ENCODE peak calls at places on chromosomes 6 and 20, in five cellular contexts. F, B, O, X and S are unnamed samples.

GRCh38 chr6:156776470-156776840 is 723 bp upstream of the ARID1B start:
- DNase-seq in B (no peak), X (no peak), F (no peak), O (peak), S (no peak)

GRCh38 chr20:59810376-59811187 is 122.9 kb downstream of the SYCP2 start:
- DNase-seq in X (no peak), O (no peak), B (peak), F (peak), S (no peak)

GRCh38 chr20:46327557-46327956 is 19.3 kb upstream of the CDH22 start:
- DNase-seq in B (no peak), O (no peak), X (no peak), F (no peak), S (no peak)

GRCh38 chr6:55886185-55886836 is 10.9 kb upstream of the BMP5 start:
- DNase-seq in O (no peak), X (no peak), F (no peak), B (no peak), S (no peak)

GRCh38 chr6:170024940-170025339 is 265.9 kb downstream of the DLL1 start:
- DNase-seq in F (peak), O (peak), X (no peak), B (no peak), S (no peak)

GRCh38 chr6:83273596-83273995 is 80.4 kb downstream of the RWDD2A start:
- DNase-seq in B (no peak), F (no peak), O (no peak), X (no peak), S (no peak)

GRCh38 chr6:162962093-162962492 is 234.3 kb downstream of the PACRG start:
- DNase-seq in B (no peak), X (no peak), O (no peak), F (no peak), S (no peak)

GRCh38 chr6:1081566-1081965 is 230.3 kb upstream of the FOXQ1 start:
- DNase-seq in F (no peak), X (no peak), O (no peak), B (no peak), S (no peak)